ENCODE peak calls at places on chromosome 17, in five cellular contexts. T is GM23338, L is adrenal gland, K is thyroid gland, C is pancreas. H is an unnamed sample.

GRCh38 chr17:9928601-9929341 is 23.7 kb upstream of the RCVRN start:
- DNase-seq in T (peak), L (no peak), K (no peak), C (no peak), H (no peak)

GRCh38 chr17:44995602-44996001 is 27.5 kb upstream of the C1QL1 start:
- DNase-seq in T (no peak), L (no peak), K (no peak), C (no peak), H (no peak)

GRCh38 chr17:44872131-44872768 is 24.6 kb downstream of the HIGD1B start:
- DNase-seq in T (no peak), L (peak), K (no peak), C (no peak), H (no peak)

GRCh38 chr17:69710926-69711325 is 296.4 kb downstream of the MAP2K6 start:
- DNase-seq in T (no peak), L (no peak), K (no peak), C (no peak), H (no peak)

GRCh38 chr17:75629157-75629556 is 4.1 kb upstream of the SMIM5 start:
- DNase-seq in T (no peak), L (no peak), K (no peak), C (peak), H (no peak)

GRCh38 chr17:48181653-48182052 is 74.1 kb downstream of the SNX11 start:
- DNase-seq in T (peak), L (no peak), K (no peak), C (no peak), H (no peak)

GRCh38 chr17:40550608-40551007 is 14.7 kb downstream of the CCR7 start:
- DNase-seq in T (no peak), L (peak), K (no peak), C (no peak), H (peak)

GRCh38 chr17:67974598-67975066 is 21.6 kb downstream of the C17orf58 start:
- DNase-seq in T (peak), L (no peak), K (no peak), C (no peak), H (no peak)

GRCh38 chr17:83079766-83080616 is 582 bp downstream of the METRNL start:
- DNase-seq in T (no peak), L (no peak), K (no peak), C (no peak), H (no peak)

GRCh38 chr17:83082899-83083367 is 3.5 kb downstream of the METRNL start:
- DNase-seq in T (no peak), L (no peak), K (no peak), C (no peak), H (no peak)

GRCh38 chr17:83080641-83081560 is 1.5 kb downstream of the METRNL start:
- DNase-seq in T (peak), L (no peak), K (peak), C (no peak), H (peak)

GRCh38 chr17:83082435-83082834 is 3.0 kb downstream of the METRNL start:
- DNase-seq in T (no peak), L (no peak), K (no peak), C (no peak), H (no peak)

GRCh38 chr17:83081561-83082201 is 2.3 kb downstream of the METRNL start:
- DNase-seq in T (no peak), L (peak), K (peak), C (no peak), H (peak)
- H3K27ac ChIP-seq in T (no peak), L (no peak), K (peak), C (no peak), H (peak)

DNA sequence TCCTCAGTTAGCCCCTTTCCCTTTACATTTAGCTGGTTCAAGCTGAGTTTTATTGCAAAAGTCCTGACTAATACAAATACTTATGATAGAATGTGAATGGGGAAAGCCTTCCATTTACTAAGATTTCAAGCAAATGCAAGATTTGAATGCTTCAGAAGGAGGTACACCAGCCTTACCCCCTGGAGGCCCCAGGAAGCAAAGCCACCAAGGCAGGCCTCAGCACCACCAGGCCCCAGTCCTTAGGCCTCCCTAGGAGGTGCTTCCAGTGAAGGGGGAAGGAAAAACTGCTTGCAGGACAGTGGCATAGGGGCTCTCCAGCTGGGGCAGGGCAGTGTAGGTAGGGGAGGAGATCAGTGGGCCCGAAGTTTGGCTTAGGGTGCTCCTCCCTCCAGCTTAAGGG is 7.3 kb upstream of the PRPSAP2 start:
- DNase-seq in T (no peak), L (no peak), K (no peak), C (no peak), H (no peak)
- H3K27ac ChIP-seq in T (no peak), L (no peak), K (peak), C (no peak), H (no peak)

DNA sequence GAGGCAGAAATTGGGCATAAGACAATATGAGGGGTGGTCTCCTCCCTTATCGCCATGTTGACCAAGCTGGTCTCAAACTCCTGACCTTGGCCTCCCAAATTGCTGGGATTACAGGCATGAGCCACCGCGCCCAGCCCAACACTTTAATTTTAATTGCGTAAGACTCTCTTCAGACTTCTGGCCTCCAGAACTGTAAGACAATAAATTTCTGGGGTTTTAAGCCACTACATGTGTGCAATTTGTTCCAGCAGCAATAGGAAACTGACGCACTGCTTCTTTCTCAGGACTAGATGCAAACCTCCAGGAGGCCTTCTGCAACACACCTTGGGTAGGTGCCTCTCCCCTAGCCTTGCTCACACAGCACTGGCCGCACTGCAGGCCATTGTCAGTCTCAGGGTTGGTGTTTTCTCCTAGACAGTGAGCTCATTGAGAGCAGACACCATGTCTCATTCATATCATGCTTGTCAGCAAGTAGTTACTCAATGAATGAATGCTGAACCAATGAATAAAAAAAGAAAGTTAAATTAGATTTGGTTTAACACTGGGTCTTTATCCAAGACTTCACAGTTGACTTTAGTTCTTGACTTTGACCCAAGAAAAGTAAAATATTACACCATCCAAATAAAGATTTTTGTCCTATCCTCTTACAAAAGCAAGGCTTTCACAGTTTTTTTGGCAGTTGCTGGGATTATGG is 5.5 kb upstream of the ACSF2 start:
- DNase-seq in T (no peak), L (no peak), K (no peak), C (no peak), H (no peak)
- H3K27ac ChIP-seq in T (no peak), L (no peak), K (peak), C (peak), H (peak)

GRCh38 chr17:64148699-64149098 is 18.8 kb upstream of the ERN1 start:
- DNase-seq in T (peak), L (peak), K (peak), C (no peak), H (peak)
- H3K27ac ChIP-seq in T (peak), L (no peak), K (peak), C (peak), H (peak)

GRCh38 chr17:81822996-81823799 is 9.9 kb downstream of the MCRIP1 start:
- DNase-seq in T (no peak), L (no peak), K (no peak), C (peak), H (no peak)
- H3K27ac ChIP-seq in T (no peak), L (no peak), K (no peak), C (peak), H (peak)

DNA sequence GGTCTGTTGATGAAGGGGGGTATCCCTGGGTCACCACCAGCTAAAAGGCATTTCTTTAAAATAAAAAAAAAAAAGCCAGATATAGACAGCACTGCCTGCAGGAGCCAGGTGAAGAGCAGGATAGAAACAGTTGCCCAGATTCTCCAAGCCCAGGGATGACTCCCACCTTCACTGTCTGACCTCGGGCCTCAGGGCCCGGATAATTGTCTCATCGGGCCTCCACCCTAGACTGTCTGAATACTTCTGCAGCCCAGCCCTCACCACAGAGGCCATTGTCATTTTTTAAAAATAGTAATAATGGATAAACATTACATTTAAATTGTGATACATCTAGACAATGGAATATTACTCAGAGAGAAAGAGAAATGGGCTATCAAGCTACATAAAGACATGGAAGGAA is 92.8 kb upstream of the TNRC6C start:
- DNase-seq in T (no peak), L (no peak), K (no peak), C (no peak), H (no peak)
- H3K27ac ChIP-seq in T (no peak), L (no peak), K (no peak), C (no peak), H (no peak)

GRCh38 chr17:1087381-1088241 is 90.7 kb downstream of the TIMM22 start:
- DNase-seq in T (peak), L (peak), K (peak), C (peak), H (peak)
- H3K27ac ChIP-seq in T (peak), L (peak), K (peak), C (peak), H (peak)

GRCh38 chr17:78400581-78401240 is 22.3 kb downstream of the PGS1 start:
- DNase-seq in T (no peak), L (no peak), K (peak), C (peak), H (no peak)

GRCh38 chr17:78399693-78400144 is 21.3 kb downstream of the PGS1 start:
- DNase-seq in T (no peak), L (no peak), K (no peak), C (peak), H (no peak)

GRCh38 chr17:78399028-78399692 is 20.7 kb downstream of the PGS1 start:
- DNase-seq in T (no peak), L (no peak), K (no peak), C (peak), H (no peak)

GRCh38 chr17:78401891-78402290 is 23.4 kb downstream of the PGS1 start:
- DNase-seq in T (no peak), L (no peak), K (no peak), C (peak), H (no peak)

GRCh38 chr17:78401246-78401645 is 22.8 kb downstream of the PGS1 start:
- DNase-seq in T (no peak), L (no peak), K (peak), C (peak), H (no peak)
- H3K27ac ChIP-seq in T (no peak), L (no peak), K (peak), C (no peak), H (no peak)

GRCh38 chr17:64736804-64737492 is 74.8 kb upstream of the SMURF2 start:
- DNase-seq in T (peak), L (peak), K (peak), C (no peak), H (peak)

GRCh38 chr17:64741924-64742670 is 80.0 kb upstream of the SMURF2 start:
- DNase-seq in T (peak), L (peak), K (peak), C (no peak), H (no peak)

GRCh38 chr17:64739316-64740058 is 77.4 kb upstream of the SMURF2 start:
- DNase-seq in T (peak), L (no peak), K (peak), C (no peak), H (no peak)

GRCh38 chr17:64741038-64741641 is 79.0 kb upstream of the SMURF2 start:
- DNase-seq in T (no peak), L (peak), K (peak), C (no peak), H (peak)
- H3K27ac ChIP-seq in T (no peak), L (no peak), K (peak), C (no peak), H (peak)

GRCh38 chr17:37510056-37510455 is 20.4 kb downstream of the DUSP14 start:
- DNase-seq in T (no peak), L (no peak), K (no peak), C (no peak), H (no peak)
- H3K27ac ChIP-seq in T (no peak), L (no peak), K (no peak), C (no peak), H (no peak)